ENCODE peak calls at places on chromosomes 7 and 10, in five cellular contexts. One of them, this sample, is unnamed.

GRCh38 chr7:110975476-110975875 is 115.5 kb upstream of the LRRN3 start:
- DNase-seq in A549: no peak
- DNase-seq in HepG2: no peak
- DNase-seq in GM12878: no peak
- DNase-seq in K562: no peak
- DNase-seq in this sample: no peak

GRCh38 chr10:80196270-80196949 is 8.9 kb downstream of the ANXA11 start:
- DNase-seq in K562: no peak
- DNase-seq in HepG2: peak; percentile 90
- DNase-seq in GM12878: peak; percentile 68
- DNase-seq in A549: peak; percentile 61
- DNase-seq in this sample: no peak

GRCh38 chr10:31508882-31509281 is 189.9 kb downstream of the ZEB1 start:
- DNase-seq in A549: no peak
- DNase-seq in HepG2: no peak
- DNase-seq in K562: no peak
- DNase-seq in GM12878: no peak
- DNase-seq in this sample: no peak

GRCh38 chr10:71542476-71542875 is 145.8 kb downstream of the CDH23 start:
- DNase-seq in A549: no peak
- DNase-seq in HepG2: no peak
- DNase-seq in K562: no peak
- DNase-seq in GM12878: no peak
- DNase-seq in this sample: no peak

GRCh38 chr10:100502926-100503480 is 16.7 kb downstream of the SEC31B start:
- DNase-seq in A549: no peak
- DNase-seq in K562: no peak
- DNase-seq in GM12878: no peak
- DNase-seq in HepG2: no peak
- DNase-seq in this sample: no peak

GRCh38 chr10:44807451-44807850 is 103.7 kb upstream of the TMEM72 start:
- DNase-seq in HepG2: no peak
- DNase-seq in K562: no peak
- DNase-seq in GM12878: no peak
- DNase-seq in A549: no peak
- DNase-seq in this sample: no peak

GRCh38 chr7:1520574-1521234 is 9.8 kb upstream of the MAFK start:
- DNase-seq in A549: peak; percentile 100
- DNase-seq in GM12878: no peak
- DNase-seq in K562: peak; percentile 34
- DNase-seq in HepG2: peak; percentile 96
- DNase-seq in this sample: no peak

GRCh38 chr10:182441-183201 is 47.4 kb downstream of the ZMYND11 start:
- DNase-seq in GM12878: no peak
- DNase-seq in A549: no peak
- DNase-seq in K562: no peak
- DNase-seq in HepG2: no peak
- DNase-seq in this sample: no peak

GRCh38 chr10:60035984-60036383 is 129.6 kb upstream of the CCDC6 start:
- DNase-seq in A549: no peak
- DNase-seq in HepG2: no peak
- DNase-seq in K562: no peak
- DNase-seq in GM12878: no peak
- DNase-seq in this sample: no peak

GRCh38 chr10:110224992-110225391 is 17.6 kb downstream of the MXI1 start:
- DNase-seq in A549: no peak
- DNase-seq in K562: no peak
- DNase-seq in GM12878: no peak
- DNase-seq in HepG2: no peak
- DNase-seq in this sample: no peak

GRCh38 chr10:114683593-114683992 is 25.5 kb upstream of the ABLIM1 start:
- DNase-seq in K562: no peak
- DNase-seq in GM12878: no peak
- DNase-seq in A549: no peak
- DNase-seq in HepG2: no peak
- DNase-seq in this sample: no peak

GRCh38 chr7:70178787-70179186 is 580.5 kb downstream of the AUTS2 start:
- DNase-seq in GM12878: no peak
- DNase-seq in A549: peak; percentile 58
- DNase-seq in K562: no peak
- DNase-seq in HepG2: no peak
- DNase-seq in this sample: no peak

GRCh38 chr10:69912584-69912983 is 110.9 kb downstream of the COL13A1 start:
- DNase-seq in GM12878: no peak
- DNase-seq in HepG2: no peak
- DNase-seq in K562: no peak
- DNase-seq in A549: no peak
- DNase-seq in this sample: no peak
- TF ChIP-seq ESRRA in GM12878: no peak
- TF ChIP-seq ESRRA in HepG2: no peak
- TF ChIP-seq ESRRA in K562: no peak
- TF ChIP-seq ESRRA in A549: no peak
- TF ChIP-seq ESRRA in this sample: no peak

GRCh38 chr7:117828831-117829230 is 44.4 kb downstream of the CTTNBP2 start:
- DNase-seq in A549: no peak
- DNase-seq in HepG2: no peak
- DNase-seq in GM12878: no peak
- DNase-seq in K562: no peak
- DNase-seq in this sample: no peak
- TF ChIP-seq ESRRA in A549: no peak
- TF ChIP-seq ESRRA in HepG2: no peak
- TF ChIP-seq ESRRA in GM12878: no peak
- TF ChIP-seq ESRRA in K562: no peak
- TF ChIP-seq ESRRA in this sample: no peak

GRCh38 chr7:158976468-158976848 is 120.1 kb downstream of the DYNC2I1 start:
- DNase-seq in HepG2: peak; percentile 35
- DNase-seq in A549: no peak
- DNase-seq in K562: no peak
- DNase-seq in GM12878: peak; percentile 31
- DNase-seq in this sample: no peak

GRCh38 chr7:158973440-158973839 is 117.1 kb downstream of the DYNC2I1 start:
- DNase-seq in A549: peak; percentile 33
- DNase-seq in GM12878: peak; percentile 3
- DNase-seq in K562: peak; percentile 74
- DNase-seq in HepG2: no peak
- DNase-seq in this sample: peak; percentile 72

GRCh38 chr7:158976849-158977593 is 120.7 kb downstream of the DYNC2I1 start:
- DNase-seq in A549: peak; percentile 67
- DNase-seq in GM12878: peak; percentile 71
- DNase-seq in K562: peak; percentile 93
- DNase-seq in HepG2: peak; percentile 76
- DNase-seq in this sample: peak; percentile 94

GRCh38 chr7:158973941-158974785 is 117.8 kb downstream of the DYNC2I1 start:
- DNase-seq in GM12878: no peak
- DNase-seq in K562: no peak
- DNase-seq in HepG2: no peak
- DNase-seq in A549: no peak
- DNase-seq in this sample: peak; percentile 37

GRCh38 chr7:158975526-158976467 is 119.4 kb downstream of the DYNC2I1 start:
- DNase-seq in HepG2: peak; percentile 56
- DNase-seq in A549: no peak
- DNase-seq in K562: peak; percentile 87
- DNase-seq in GM12878: no peak
- DNase-seq in this sample: peak; percentile 60
- TF ChIP-seq ESRRA in HepG2: no peak
- TF ChIP-seq ESRRA in A549: no peak
- TF ChIP-seq ESRRA in K562: peak; percentile 11
- TF ChIP-seq ESRRA in GM12878: no peak
- TF ChIP-seq ESRRA in this sample: no peak

GRCh38 chr10:47031251-47031952 is 120.2 kb downstream of the PTPN20 start:
- DNase-seq in HepG2: no peak
- DNase-seq in K562: peak; percentile 75
- DNase-seq in A549: peak; percentile 29
- DNase-seq in GM12878: no peak
- DNase-seq in this sample: peak; percentile 14
- TF ChIP-seq ESRRA in HepG2: no peak
- TF ChIP-seq ESRRA in K562: no peak
- TF ChIP-seq ESRRA in A549: no peak
- TF ChIP-seq ESRRA in GM12878: no peak
- TF ChIP-seq ESRRA in this sample: no peak

DNA sequence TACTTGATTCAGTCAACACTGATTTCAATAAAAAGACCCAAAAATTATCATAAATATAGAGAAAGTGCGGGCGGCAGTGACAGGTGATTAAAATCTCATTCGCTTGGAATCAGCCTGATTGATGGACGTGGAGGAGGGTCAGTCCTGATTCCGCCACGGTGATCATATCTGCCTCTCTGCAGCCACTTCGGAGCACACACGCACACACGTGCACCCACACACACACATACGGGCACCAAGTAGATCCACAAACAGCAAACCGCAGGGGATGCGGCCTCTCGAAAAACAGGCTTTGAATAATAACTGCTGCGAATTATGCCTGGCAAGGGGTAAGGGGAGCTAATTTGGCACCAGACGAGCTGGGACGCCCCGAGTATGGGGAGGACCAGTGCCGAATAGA is 31.1 kb downstream of the EBF3 start:
- DNase-seq in GM12878: no peak
- DNase-seq in A549: no peak
- DNase-seq in K562: no peak
- DNase-seq in HepG2: no peak
- DNase-seq in this sample: no peak
- TF ChIP-seq ESRRA in GM12878: no peak
- TF ChIP-seq ESRRA in A549: no peak
- TF ChIP-seq ESRRA in K562: no peak
- TF ChIP-seq ESRRA in HepG2: no peak
- TF ChIP-seq ESRRA in this sample: no peak